ENCODE peak calls at places on chromosomes 16 and 17, in nine cellular contexts. P is K562, X is coronary artery, L is heart right ventricle, F is fibroblast of pulmonary artery, V is pancreas, Z is colonic mucosa, S is psoas muscle, E is brain microvascular endothelial cell. R is an unnamed sample.

GRCh38 chr17:38783227-38783626 is 16.1 kb downstream of the PIP4K2B start:
- DNase-seq in Z (no peak), F (no peak), L (no peak), X (no peak), S (no peak), P (no peak), E (no peak), V (no peak), R (no peak)

GRCh38 chr17:27756467-27757371 is 43.6 kb downstream of the NOS2 start:
- DNase-seq in P (peak), E (peak), F (peak), L (peak), Z (peak), S (peak), V (peak), X (no peak), R (peak)

GRCh38 chr16:85025781-85026653 is 1.6 kb upstream of the KIAA0513 start:
- DNase-seq in Z (peak), V (no peak), E (no peak), S (no peak), L (no peak), X (no peak), F (no peak), P (no peak), R (no peak)

GRCh38 chr17:1495265-1495664 is 2.8 kb upstream of the MYO1C start:
- DNase-seq in E (no peak), V (no peak), S (peak), L (peak), P (no peak), X (peak), F (peak), Z (no peak), R (no peak)

GRCh38 chr17:51016099-51016498 is 104.6 kb downstream of the SPAG9 start:
- DNase-seq in X (no peak), V (no peak), Z (no peak), E (no peak), P (no peak), F (no peak), L (no peak), S (no peak), R (no peak)

GRCh38 chr16:84501077-84501735 is 3.3 kb downstream of the MEAK7 start:
- DNase-seq in S (no peak), V (no peak), P (no peak), Z (no peak), L (no peak), E (peak), X (no peak), F (no peak), R (no peak)

GRCh38 chr17:28684963-28685362 is 23.0 kb downstream of the SUPT6H start:
- DNase-seq in L (no peak), P (no peak), Z (peak), S (peak), X (no peak), V (no peak), E (peak), F (peak), R (no peak)

GRCh38 chr16:67805718-67806427 is 487 bp downstream of the RANBP10 start:
- DNase-seq in E (no peak), F (no peak), L (no peak), P (no peak), X (no peak), Z (no peak), S (peak), V (peak), R (peak)

DNA sequence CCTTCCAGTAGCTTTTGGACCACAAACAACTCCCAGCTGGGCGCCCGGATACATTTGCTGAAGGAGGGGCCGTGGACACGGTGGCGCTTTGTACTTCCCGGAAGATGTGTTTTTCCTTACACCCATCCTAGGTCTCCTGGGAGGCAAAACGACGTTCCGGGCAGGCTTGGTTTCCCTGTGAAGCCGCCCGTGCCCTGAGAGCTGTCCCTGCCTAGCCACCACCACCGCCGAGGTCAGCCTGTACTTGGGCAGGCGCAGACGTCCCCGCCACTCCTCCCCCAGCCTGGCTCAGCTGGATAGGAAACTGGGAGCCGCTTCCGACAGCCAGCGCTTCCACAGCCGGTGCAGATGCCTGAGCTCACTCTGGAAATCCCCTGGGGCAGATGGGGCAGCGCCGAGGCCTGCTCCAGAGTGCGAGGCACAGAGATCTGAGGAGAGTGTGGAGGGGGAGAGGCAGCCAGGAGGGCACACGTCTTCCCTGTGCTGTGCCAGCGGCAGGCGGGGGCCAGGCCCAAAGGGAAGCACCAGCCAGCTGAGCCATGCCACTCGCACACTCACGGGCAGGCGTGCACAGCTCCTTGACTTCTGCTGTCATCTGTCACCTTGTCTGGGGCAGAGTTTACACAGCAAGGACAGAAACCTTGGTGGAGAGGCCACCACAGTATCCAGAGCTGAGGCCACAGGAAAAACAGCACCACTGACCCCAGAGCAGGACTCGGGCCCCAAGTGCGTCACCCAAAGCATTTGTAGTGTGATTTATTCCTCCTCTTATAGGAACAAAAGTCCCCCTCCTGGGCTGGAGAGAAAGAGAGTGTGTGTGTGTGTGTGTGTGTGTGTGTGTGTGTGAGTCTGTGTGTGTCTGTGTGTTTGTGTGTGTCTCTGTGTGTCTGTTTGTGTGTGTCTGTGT is 3.0 kb downstream of the RHBDF2 start:
- DNase-seq in E (peak), L (peak), S (peak), X (peak), V (peak), F (peak), Z (peak), P (no peak), R (peak)
- H3K4me3 ChIP-seq in E (peak), L (peak), S (peak), X (peak), V (no peak), F (peak), Z (no peak), P (no peak), R (no peak)

GRCh38 chr17:14510136-14510535 is 209.3 kb downstream of the HS3ST3B1 start:
- DNase-seq in E (no peak), X (no peak), F (no peak), S (no peak), Z (no peak), V (no peak), P (no peak), L (no peak), R (no peak)
- TF ChIP-seq CTCF in E (no peak), X (no peak), F (no peak), S (no peak), Z (no peak), V (no peak), P (no peak), L (no peak), R (no peak)

GRCh38 chr17:48550313-48551205 is 5.7 kb upstream of the HOXB2 start:
- DNase-seq in E (no peak), Z (no peak), P (peak), X (no peak), F (no peak), L (no peak), V (no peak), S (no peak), R (no peak)
- H3K4me3 ChIP-seq in E (peak), Z (no peak), P (no peak), X (peak), F (no peak), L (no peak), V (no peak), S (no peak), R (no peak)

GRCh38 chr17:62859146-62859545 is 51.0 kb upstream of the MARCHF10 start:
- DNase-seq in P (no peak), L (no peak), X (peak), E (no peak), S (no peak), Z (no peak), F (peak), V (no peak), R (no peak)
- TF ChIP-seq CTCF in P (no peak), L (no peak), X (no peak), E (no peak), S (no peak), Z (no peak), F (peak), V (no peak), R (no peak)

DNA sequence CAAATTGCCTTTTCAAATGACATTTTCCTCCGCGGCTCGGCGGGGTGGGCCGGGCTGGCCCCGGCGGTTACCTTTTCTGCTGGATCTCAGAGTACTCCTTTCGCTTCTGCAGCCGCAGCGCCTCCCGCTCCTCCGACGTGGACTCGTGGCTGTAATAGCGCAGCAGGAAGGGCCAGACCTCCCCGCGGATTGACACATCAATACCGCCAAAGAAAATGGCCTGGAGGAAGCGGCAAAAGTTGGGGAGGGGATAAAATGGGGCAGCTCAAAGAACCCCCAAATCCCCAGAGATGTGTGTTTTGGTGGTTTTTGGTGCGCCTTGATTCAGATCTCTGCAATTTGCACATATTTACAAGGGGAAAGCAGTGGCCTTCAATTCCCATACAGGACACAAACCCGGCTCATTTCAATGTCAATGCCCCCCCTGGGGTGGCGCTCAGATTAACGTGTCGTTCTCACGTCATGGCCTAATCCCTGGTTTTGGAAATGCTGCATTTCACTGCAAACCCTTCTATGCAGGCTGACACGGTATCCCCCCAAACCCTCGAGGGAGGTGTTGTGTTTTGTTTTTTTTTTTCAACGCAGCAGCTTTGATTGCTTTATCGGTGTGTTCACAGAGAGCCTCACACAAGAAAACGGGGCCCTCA is 85.9 kb downstream of the TBC1D16 start:
- DNase-seq in L (no peak), P (no peak), E (no peak), X (peak), V (no peak), S (peak), F (no peak), Z (no peak), R (no peak)
- H3K4me3 ChIP-seq in L (no peak), P (no peak), E (no peak), X (no peak), V (no peak), S (no peak), F (no peak), Z (no peak), R (no peak)